ENCODE peak calls at places on chromosomes 3 and 15, in nine cellular contexts. One of them, this sample, is unnamed.

GRCh38 chr3:99950921-99951320 is 133.3 kb downstream of the CMSS1 start:
- DNase-seq in DMS153: no peak
- DNase-seq in ovary: no peak
- DNase-seq in central memory CD4-positive, alpha-beta T cell: no peak
- DNase-seq in AG20443: no peak
- DNase-seq in iris pigment epithelial cell: no peak
- DNase-seq in NAMALWA: no peak
- DNase-seq in dorsolateral prefrontal cortex: no peak
- DNase-seq in stomach: no peak
- DNase-seq in this sample: no peak

GRCh38 chr15:90419738-90420487 is 31.9 kb downstream of the IQGAP1 start:
- DNase-seq in iris pigment epithelial cell: peak; percentile 92
- DNase-seq in NAMALWA: no peak
- DNase-seq in stomach: no peak
- DNase-seq in ovary: no peak
- DNase-seq in dorsolateral prefrontal cortex: no peak
- DNase-seq in DMS153: no peak
- DNase-seq in AG20443: peak; percentile 65
- DNase-seq in central memory CD4-positive, alpha-beta T cell: no peak
- DNase-seq in this sample: peak; percentile 72

GRCh38 chr3:188165596-188165995 is 11.6 kb downstream of the LPP start:
- DNase-seq in NAMALWA: no peak
- DNase-seq in central memory CD4-positive, alpha-beta T cell: no peak
- DNase-seq in stomach: no peak
- DNase-seq in dorsolateral prefrontal cortex: no peak
- DNase-seq in iris pigment epithelial cell: peak; percentile 40
- DNase-seq in ovary: no peak
- DNase-seq in DMS153: no peak
- DNase-seq in AG20443: no peak
- DNase-seq in this sample: peak; percentile 24

GRCh38 chr3:160400631-160401150 is 1.2 kb downstream of the SMC4 start:
- DNase-seq in DMS153: no peak
- DNase-seq in iris pigment epithelial cell: peak; percentile 20
- DNase-seq in AG20443: peak; percentile 26
- DNase-seq in central memory CD4-positive, alpha-beta T cell: no peak
- DNase-seq in ovary: peak; percentile 19
- DNase-seq in NAMALWA: no peak
- DNase-seq in dorsolateral prefrontal cortex: no peak
- DNase-seq in stomach: peak; percentile 56
- DNase-seq in this sample: no peak

GRCh38 chr3:48612270-48612669 is 2.8 kb upstream of the UQCRC1 start:
- DNase-seq in central memory CD4-positive, alpha-beta T cell: no peak
- DNase-seq in iris pigment epithelial cell: no peak
- DNase-seq in stomach: no peak
- DNase-seq in dorsolateral prefrontal cortex: no peak
- DNase-seq in NAMALWA: no peak
- DNase-seq in DMS153: no peak
- DNase-seq in ovary: no peak
- DNase-seq in AG20443: no peak
- DNase-seq in this sample: no peak

GRCh38 chr3:58562498-58562897 is 14.7 kb downstream of the FAM107A start:
- DNase-seq in iris pigment epithelial cell: no peak
- DNase-seq in central memory CD4-positive, alpha-beta T cell: no peak
- DNase-seq in ovary: no peak
- DNase-seq in dorsolateral prefrontal cortex: no peak
- DNase-seq in NAMALWA: no peak
- DNase-seq in AG20443: no peak
- DNase-seq in stomach: no peak
- DNase-seq in DMS153: no peak
- DNase-seq in this sample: no peak

GRCh38 chr15:52796742-52797515 is 6.8 kb upstream of the ONECUT1 start:
- DNase-seq in NAMALWA: no peak
- DNase-seq in dorsolateral prefrontal cortex: no peak
- DNase-seq in iris pigment epithelial cell: no peak
- DNase-seq in central memory CD4-positive, alpha-beta T cell: no peak
- DNase-seq in AG20443: no peak
- DNase-seq in stomach: no peak
- DNase-seq in DMS153: no peak
- DNase-seq in ovary: no peak
- DNase-seq in this sample: no peak

GRCh38 chr3:124410471-124410870 is 319.8 kb upstream of the UMPS start:
- DNase-seq in iris pigment epithelial cell: peak; percentile 48
- DNase-seq in stomach: no peak
- DNase-seq in dorsolateral prefrontal cortex: no peak
- DNase-seq in DMS153: no peak
- DNase-seq in ovary: no peak
- DNase-seq in NAMALWA: no peak
- DNase-seq in AG20443: no peak
- DNase-seq in central memory CD4-positive, alpha-beta T cell: no peak
- DNase-seq in this sample: no peak

GRCh38 chr15:92915766-92916435 is 15.8 kb downstream of the CHD2 start:
- DNase-seq in dorsolateral prefrontal cortex: no peak
- DNase-seq in central memory CD4-positive, alpha-beta T cell: no peak
- DNase-seq in AG20443: no peak
- DNase-seq in NAMALWA: no peak
- DNase-seq in ovary: no peak
- DNase-seq in iris pigment epithelial cell: no peak
- DNase-seq in DMS153: no peak
- DNase-seq in stomach: no peak
- DNase-seq in this sample: no peak

GRCh38 chr3:158794936-158795518 is 6.8 kb upstream of the MFSD1 start:
- DNase-seq in central memory CD4-positive, alpha-beta T cell: no peak
- DNase-seq in NAMALWA: peak; percentile 74
- DNase-seq in ovary: no peak
- DNase-seq in dorsolateral prefrontal cortex: no peak
- DNase-seq in iris pigment epithelial cell: peak; percentile 79
- DNase-seq in stomach: no peak
- DNase-seq in AG20443: no peak
- DNase-seq in DMS153: no peak
- DNase-seq in this sample: peak; percentile 51

GRCh38 chr15:85120351-85121113 is 138.9 kb downstream of the PDE8A start:
- DNase-seq in DMS153: no peak
- DNase-seq in ovary: no peak
- DNase-seq in AG20443: no peak
- DNase-seq in NAMALWA: no peak
- DNase-seq in dorsolateral prefrontal cortex: no peak
- DNase-seq in iris pigment epithelial cell: no peak
- DNase-seq in central memory CD4-positive, alpha-beta T cell: no peak
- DNase-seq in stomach: no peak
- DNase-seq in this sample: no peak

GRCh38 chr15:76565366-76565765 is 228.8 kb downstream of the ISL2 start:
- DNase-seq in iris pigment epithelial cell: no peak
- DNase-seq in DMS153: no peak
- DNase-seq in NAMALWA: peak; percentile 34
- DNase-seq in dorsolateral prefrontal cortex: no peak
- DNase-seq in stomach: no peak
- DNase-seq in AG20443: no peak
- DNase-seq in ovary: no peak
- DNase-seq in central memory CD4-positive, alpha-beta T cell: no peak
- DNase-seq in this sample: no peak

GRCh38 chr3:189563841-189564563 is 67.2 kb upstream of the TP63 start:
- DNase-seq in NAMALWA: peak; percentile 71
- DNase-seq in AG20443: peak; percentile 85
- DNase-seq in dorsolateral prefrontal cortex: no peak
- DNase-seq in stomach: no peak
- DNase-seq in iris pigment epithelial cell: peak; percentile 65
- DNase-seq in DMS153: no peak
- DNase-seq in central memory CD4-positive, alpha-beta T cell: no peak
- DNase-seq in ovary: no peak
- DNase-seq in this sample: no peak

GRCh38 chr3:63753567-63753966 is 65.5 kb upstream of the C3orf49 start:
- DNase-seq in stomach: no peak
- DNase-seq in NAMALWA: no peak
- DNase-seq in iris pigment epithelial cell: peak; percentile 38
- DNase-seq in ovary: no peak
- DNase-seq in central memory CD4-positive, alpha-beta T cell: no peak
- DNase-seq in AG20443: peak; percentile 44
- DNase-seq in DMS153: no peak
- DNase-seq in dorsolateral prefrontal cortex: no peak
- DNase-seq in this sample: peak; percentile 9

GRCh38 chr3:177199206-177199765 is 2.0 kb upstream of the TBL1XR1 start:
- DNase-seq in NAMALWA: peak; percentile 31
- DNase-seq in DMS153: no peak
- DNase-seq in AG20443: no peak
- DNase-seq in ovary: no peak
- DNase-seq in dorsolateral prefrontal cortex: no peak
- DNase-seq in central memory CD4-positive, alpha-beta T cell: peak; percentile 38
- DNase-seq in stomach: no peak
- DNase-seq in iris pigment epithelial cell: no peak
- DNase-seq in this sample: no peak

GRCh38 chr3:113746955-113747718 is at the start of gene ATP6V1A:
- DNase-seq in AG20443: peak; percentile 90
- DNase-seq in dorsolateral prefrontal cortex: peak; percentile 68
- DNase-seq in central memory CD4-positive, alpha-beta T cell: peak; percentile 16
- DNase-seq in stomach: peak; percentile 74
- DNase-seq in ovary: peak; percentile 74
- DNase-seq in iris pigment epithelial cell: peak; percentile 9
- DNase-seq in DMS153: no peak
- DNase-seq in NAMALWA: peak; percentile 53
- DNase-seq in this sample: peak; percentile 21

GRCh38 chr3:139506792-139507191 is 30.5 kb upstream of the RBP2 start:
- DNase-seq in ovary: no peak
- DNase-seq in iris pigment epithelial cell: no peak
- DNase-seq in NAMALWA: no peak
- DNase-seq in central memory CD4-positive, alpha-beta T cell: no peak
- DNase-seq in AG20443: no peak
- DNase-seq in DMS153: no peak
- DNase-seq in dorsolateral prefrontal cortex: no peak
- DNase-seq in stomach: no peak
- DNase-seq in this sample: no peak

GRCh38 chr15:67031321-67031720 is 34.1 kb upstream of the SMAD3 start:
- DNase-seq in ovary: no peak
- DNase-seq in dorsolateral prefrontal cortex: no peak
- DNase-seq in iris pigment epithelial cell: no peak
- DNase-seq in central memory CD4-positive, alpha-beta T cell: no peak
- DNase-seq in AG20443: no peak
- DNase-seq in NAMALWA: no peak
- DNase-seq in stomach: no peak
- DNase-seq in DMS153: no peak
- DNase-seq in this sample: no peak

GRCh38 chr3:14628406-14628805 is 23.2 kb upstream of the CCDC174 start:
- DNase-seq in central memory CD4-positive, alpha-beta T cell: no peak
- DNase-seq in DMS153: no peak
- DNase-seq in NAMALWA: no peak
- DNase-seq in iris pigment epithelial cell: no peak
- DNase-seq in stomach: no peak
- DNase-seq in ovary: no peak
- DNase-seq in dorsolateral prefrontal cortex: no peak
- DNase-seq in AG20443: no peak
- DNase-seq in this sample: no peak

GRCh38 chr3:94615275-94616065 is 552.6 kb downstream of the NSUN3 start:
- DNase-seq in ovary: no peak
- DNase-seq in AG20443: no peak
- DNase-seq in dorsolateral prefrontal cortex: peak; percentile 80
- DNase-seq in central memory CD4-positive, alpha-beta T cell: no peak
- DNase-seq in stomach: no peak
- DNase-seq in iris pigment epithelial cell: peak; percentile 11
- DNase-seq in DMS153: no peak
- DNase-seq in NAMALWA: no peak
- DNase-seq in this sample: no peak

GRCh38 chr15:66730168-66731014 is 28.4 kb downstream of the SMAD6 start:
- DNase-seq in stomach: no peak
- DNase-seq in DMS153: no peak
- DNase-seq in NAMALWA: no peak
- DNase-seq in dorsolateral prefrontal cortex: no peak
- DNase-seq in central memory CD4-positive, alpha-beta T cell: no peak
- DNase-seq in AG20443: peak; percentile 72
- DNase-seq in iris pigment epithelial cell: peak; percentile 70
- DNase-seq in ovary: no peak
- DNase-seq in this sample: no peak

GRCh38 chr3:32733631-32734229 is 48.7 kb downstream of the CNOT10 start:
- DNase-seq in stomach: no peak
- DNase-seq in iris pigment epithelial cell: peak; percentile 42
- DNase-seq in dorsolateral prefrontal cortex: no peak
- DNase-seq in DMS153: no peak
- DNase-seq in AG20443: peak; percentile 40
- DNase-seq in NAMALWA: peak; percentile 65
- DNase-seq in ovary: no peak
- DNase-seq in central memory CD4-positive, alpha-beta T cell: peak; percentile 9
- DNase-seq in this sample: peak; percentile 57

GRCh38 chr15:96331942-96332853 is 1.7 kb downstream of the NR2F2 start:
- DNase-seq in central memory CD4-positive, alpha-beta T cell: no peak
- DNase-seq in stomach: no peak
- DNase-seq in ovary: peak; percentile 48
- DNase-seq in DMS153: no peak
- DNase-seq in NAMALWA: no peak
- DNase-seq in dorsolateral prefrontal cortex: no peak
- DNase-seq in AG20443: no peak
- DNase-seq in iris pigment epithelial cell: peak; percentile 58
- DNase-seq in this sample: peak; percentile 67

GRCh38 chr15:82262422-82263026 is at the start of the genes EFL1 and SAXO2:
- DNase-seq in ovary: peak; percentile 91
- DNase-seq in DMS153: peak; percentile 58
- DNase-seq in iris pigment epithelial cell: peak; percentile 87
- DNase-seq in AG20443: peak; percentile 96
- DNase-seq in central memory CD4-positive, alpha-beta T cell: peak; percentile 90
- DNase-seq in dorsolateral prefrontal cortex: peak; percentile 94
- DNase-seq in NAMALWA: peak; percentile 89
- DNase-seq in stomach: peak; percentile 91
- DNase-seq in this sample: peak; percentile 93

GRCh38 chr15:74780983-74781672 is 752 bp upstream of the CSK start:
- DNase-seq in stomach: no peak
- DNase-seq in DMS153: no peak
- DNase-seq in central memory CD4-positive, alpha-beta T cell: peak; percentile 62
- DNase-seq in AG20443: no peak
- DNase-seq in iris pigment epithelial cell: peak; percentile 54
- DNase-seq in ovary: no peak
- DNase-seq in NAMALWA: peak; percentile 80
- DNase-seq in dorsolateral prefrontal cortex: no peak
- DNase-seq in this sample: peak; percentile 67

GRCh38 chr3:149003653-149004305 is 12.4 kb downstream of the GYG1 start:
- DNase-seq in stomach: no peak
- DNase-seq in central memory CD4-positive, alpha-beta T cell: no peak
- DNase-seq in ovary: no peak
- DNase-seq in AG20443: no peak
- DNase-seq in dorsolateral prefrontal cortex: no peak
- DNase-seq in iris pigment epithelial cell: peak; percentile 27
- DNase-seq in DMS153: peak; percentile 65
- DNase-seq in NAMALWA: no peak
- DNase-seq in this sample: no peak

GRCh38 chr3:32577621-32578556 is 7.2 kb upstream of the DYNC1LI1 start:
- DNase-seq in central memory CD4-positive, alpha-beta T cell: no peak
- DNase-seq in NAMALWA: peak; percentile 58
- DNase-seq in dorsolateral prefrontal cortex: no peak
- DNase-seq in DMS153: no peak
- DNase-seq in AG20443: peak; percentile 61
- DNase-seq in ovary: no peak
- DNase-seq in iris pigment epithelial cell: peak; percentile 26
- DNase-seq in stomach: no peak
- DNase-seq in this sample: no peak

GRCh38 chr3:52479037-52479875 is 15.9 kb upstream of the STAB1 start:
- DNase-seq in stomach: no peak
- DNase-seq in central memory CD4-positive, alpha-beta T cell: no peak
- DNase-seq in AG20443: no peak
- DNase-seq in iris pigment epithelial cell: no peak
- DNase-seq in NAMALWA: no peak
- DNase-seq in dorsolateral prefrontal cortex: no peak
- DNase-seq in DMS153: no peak
- DNase-seq in ovary: no peak
- DNase-seq in this sample: no peak

GRCh38 chr3:81758275-81758674 is 3.2 kb downstream of the GBE1 start:
- DNase-seq in dorsolateral prefrontal cortex: no peak
- DNase-seq in DMS153: no peak
- DNase-seq in stomach: no peak
- DNase-seq in AG20443: peak; percentile 43
- DNase-seq in ovary: no peak
- DNase-seq in central memory CD4-positive, alpha-beta T cell: no peak
- DNase-seq in NAMALWA: no peak
- DNase-seq in iris pigment epithelial cell: peak; percentile 94
- DNase-seq in this sample: no peak

GRCh38 chr3:170703121-170703588 is 117.3 kb upstream of the SLC7A14 start:
- DNase-seq in ovary: no peak
- DNase-seq in dorsolateral prefrontal cortex: no peak
- DNase-seq in AG20443: peak; percentile 77
- DNase-seq in NAMALWA: no peak
- DNase-seq in iris pigment epithelial cell: peak; percentile 97
- DNase-seq in stomach: no peak
- DNase-seq in DMS153: no peak
- DNase-seq in central memory CD4-positive, alpha-beta T cell: no peak
- DNase-seq in this sample: no peak

GRCh38 chr15:34182942-34183341 is 27.0 kb downstream of the KATNBL1 start:
- DNase-seq in dorsolateral prefrontal cortex: no peak
- DNase-seq in AG20443: no peak
- DNase-seq in stomach: no peak
- DNase-seq in ovary: no peak
- DNase-seq in central memory CD4-positive, alpha-beta T cell: no peak
- DNase-seq in DMS153: no peak
- DNase-seq in NAMALWA: no peak
- DNase-seq in iris pigment epithelial cell: no peak
- DNase-seq in this sample: no peak